ENCODE peak calls at places on chromosomes 7 and 10, in seven cellular contexts. U is cardiac muscle cell; Y is body of pancreas; V is naive thymus-derived CD4-positive, alpha-beta T cell; O is PC-3; C is neuronal stem cell; I is right cardiac atrium. N is an unnamed sample.

GRCh38 chr10:60182691-60183090 is 207.0 kb downstream of the ANK3 start:
- DNase-seq in U (peak; percentile 11), Y (no peak), V (no peak), O (peak; percentile 26), C (no peak), I (no peak), N (no peak)

GRCh38 chr7:1639578-1640175 is 30.4 kb upstream of the ELFN1 start:
- DNase-seq in U (no peak), Y (no peak), V (no peak), O (no peak), C (no peak), I (no peak), N (no peak)

GRCh38 chr10:108956149-108956548 is 967.2 kb downstream of the XPNPEP1 start:
- DNase-seq in U (no peak), Y (no peak), V (no peak), O (peak; percentile 39), C (no peak), I (no peak), N (no peak)

GRCh38 chr7:121305109-121305508 is 23.7 kb upstream of the WNT16 start:
- DNase-seq in U (peak; percentile 26), Y (no peak), V (no peak), O (no peak), C (no peak), I (no peak), N (no peak)

GRCh38 chr7:137774793-137775201 is 72.0 kb downstream of the DGKI start:
- DNase-seq in U (no peak), Y (no peak), V (no peak), O (peak; percentile 15), C (no peak), I (no peak), N (no peak)

GRCh38 chr7:39749177-39749576 is 125.8 kb downstream of the RALA start:
- DNase-seq in U (peak; percentile 23), Y (no peak), V (no peak), O (peak; percentile 14), C (no peak), I (no peak), N (no peak)

GRCh38 chr7:99399597-99399996 is 8.8 kb downstream of the PDAP1 start:
- DNase-seq in U (no peak), Y (no peak), V (no peak), O (no peak), C (no peak), I (no peak), N (no peak)

GRCh38 chr7:116834815-116835533 is 27.4 kb upstream of the CAPZA2 start:
- DNase-seq in U (peak; percentile 31), Y (peak; percentile 16), V (no peak), O (peak; percentile 67), C (no peak), I (no peak), N (no peak)

GRCh38 chr7:28407643-28408042 is 4.7 kb upstream of the CREB5 start:
- DNase-seq in U (peak; percentile 46), Y (no peak), V (no peak), O (peak; percentile 14), C (no peak), I (peak; percentile 16), N (no peak)

GRCh38 chr10:88687853-88688467 is 18.1 kb upstream of the LIPK start:
- DNase-seq in U (peak; percentile 49), Y (no peak), V (peak; percentile 7), O (no peak), C (no peak), I (no peak), N (peak; percentile 29)

GRCh38 chr7:12089951-12090756 is 120.9 kb upstream of the TMEM106B start:
- DNase-seq in U (peak; percentile 6), Y (no peak), V (no peak), O (no peak), C (no peak), I (no peak), N (no peak)

GRCh38 chr7:26534649-26535482 is 243.2 kb downstream of the SNX10 start:
- DNase-seq in U (no peak), Y (no peak), V (no peak), O (no peak), C (no peak), I (no peak), N (no peak)

GRCh38 chr10:103845983-103846382 is 9.4 kb downstream of the SH3PXD2A start:
- DNase-seq in U (no peak), Y (no peak), V (peak; percentile 41), O (no peak), C (no peak), I (peak; percentile 44), N (no peak)

GRCh38 chr10:62268027-62268398 is 631 bp downstream of the RTKN2 start:
- DNase-seq in U (no peak), Y (peak; percentile 10), V (peak; percentile 9), O (peak; percentile 60), C (no peak), I (no peak), N (peak; percentile 60)

GRCh38 chr7:148898845-148899474 is 14.9 kb upstream of the EZH2 start:
- DNase-seq in U (no peak), Y (no peak), V (no peak), O (no peak), C (no peak), I (no peak), N (no peak)

GRCh38 chr7:150811-151221 is 41.6 kb upstream of the FAM20C start:
- DNase-seq in U (peak; percentile 13), Y (no peak), V (no peak), O (no peak), C (no peak), I (no peak), N (peak; percentile 45)

GRCh38 chr7:134414109-134414508 is 44.8 kb downstream of the AKR1B1 start:
- DNase-seq in U (no peak), Y (no peak), V (no peak), O (no peak), C (no peak), I (no peak), N (no peak)

GRCh38 chr10:28806951-28807759 is 129.8 kb downstream of the BAMBI start:
- DNase-seq in U (peak; percentile 71), Y (no peak), V (no peak), O (no peak), C (no peak), I (no peak), N (no peak)

GRCh38 chr10:14327535-14327934 is 3.2 kb downstream of the FRMD4A start:
- DNase-seq in U (no peak), Y (no peak), V (no peak), O (no peak), C (no peak), I (no peak), N (no peak)

GRCh38 chr7:140641532-140642191 is 1.0 kb upstream of the DENND2A start:
- DNase-seq in U (no peak), Y (no peak), V (no peak), O (no peak), C (no peak), I (no peak), N (no peak)

GRCh38 chr7:37495574-37496184 is 47.0 kb upstream of the ELMO1 start:
- DNase-seq in U (peak; percentile 74), Y (no peak), V (peak; percentile 28), O (peak; percentile 39), C (no peak), I (no peak), N (peak; percentile 13)

GRCh38 chr7:100975391-100975821 is 6.0 kb downstream of the MUC12 start:
- DNase-seq in U (no peak), Y (no peak), V (no peak), O (no peak), C (no peak), I (no peak), N (peak; percentile 43)

GRCh38 chr7:51238981-51239495 is 77.6 kb downstream of the COBL start:
- DNase-seq in U (no peak), Y (no peak), V (no peak), O (no peak), C (no peak), I (no peak), N (peak; percentile 63)

GRCh38 chr10:97627731-97628130 is 5.6 kb downstream of the MORN4 start:
- DNase-seq in U (no peak), Y (no peak), V (no peak), O (no peak), C (no peak), I (no peak), N (no peak)

GRCh38 chr7:1357601-1358271 is 101.5 kb downstream of the MICALL2 start:
- DNase-seq in U (peak; percentile 20), Y (no peak), V (no peak), O (no peak), C (no peak), I (no peak), N (no peak)

DNA sequence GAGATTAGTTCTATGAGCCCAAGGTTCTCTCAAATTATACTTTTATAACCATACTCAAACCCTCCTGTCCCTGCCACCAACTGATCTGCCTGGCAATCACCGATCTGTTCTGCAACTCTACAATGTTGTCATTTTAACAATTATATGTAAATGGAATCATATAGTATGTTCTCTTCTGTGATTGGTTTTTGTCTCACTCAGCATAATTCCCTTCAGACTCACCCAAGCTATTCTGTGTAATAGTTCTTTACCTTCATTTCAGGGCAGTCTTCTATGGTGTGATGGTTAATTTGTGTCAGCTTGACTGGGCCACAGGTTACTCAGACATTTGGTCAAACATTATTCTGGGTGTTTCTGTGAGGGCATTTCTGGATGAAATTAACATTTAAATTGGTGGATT is 181.9 kb upstream of the CXCL12 start:
- DNase-seq in U (no peak), Y (no peak), V (no peak), O (no peak), C (no peak), I (no peak), N (no peak)
- H3K4me1 ChIP-seq in U (no peaks in the 10 kb centered on the region), Y (no peaks in the 10 kb centered on the region), V (no peaks in the 10 kb centered on the region), O (no peaks in the 10 kb centered on the region), C (no peaks in the 10 kb centered on the region), I (no peaks in the 10 kb centered on the region), N (no peaks in the 10 kb centered on the region)

GRCh38 chr10:44976352-44977198 is 2.0 kb downstream of the DEPP1 start:
- DNase-seq in U (peak; percentile 55), Y (peak; percentile 50), V (no peak), O (no peak), C (no peak), I (no peak), N (no peak)
- H3K4me3 ChIP-seq in U (no peak overlapping the region), Y (peak overlapping the region; percentile 71), V (no peak overlapping the region), O (no peak overlapping the region), C (no peak overlapping the region), I (peak overlapping the region; percentile 75), N (no peak overlapping the region)

GRCh38 chr10:113019096-113019495 is 69.0 kb downstream of the TCF7L2 start:
- DNase-seq in U (no peak), Y (no peak), V (no peak), O (no peak), C (peak; percentile 51), I (no peak), N (no peak)

GRCh38 chr10:113015201-113015600 is 65.2 kb downstream of the TCF7L2 start:
- DNase-seq in U (no peak), Y (no peak), V (no peak), O (no peak), C (no peak), I (no peak), N (no peak)

GRCh38 chr10:113019692-113020424 is 69.8 kb downstream of the TCF7L2 start:
- DNase-seq in U (no peak), Y (no peak), V (no peak), O (no peak), C (peak; percentile 80), I (no peak), N (peak; percentile 74)

GRCh38 chr10:113018034-113018433 is 68.0 kb downstream of the TCF7L2 start:
- DNase-seq in U (no peak), Y (no peak), V (no peak), O (no peak), C (no peak), I (no peak), N (no peak)

GRCh38 chr10:113017375-113017774 is 67.3 kb downstream of the TCF7L2 start:
- DNase-seq in U (no peak), Y (no peak), V (no peak), O (no peak), C (no peak), I (peak; percentile 29), N (no peak)
- H3K4me1 ChIP-seq in U (peaks cover 34% of the 10 kb centered on the region), Y (peaks cover 51% of the 10 kb centered on the region), V (no peaks in the 10 kb centered on the region), O (no peaks in the 10 kb centered on the region), C (peaks cover 22% of the 10 kb centered on the region), I (peaks cover 13% of the 10 kb centered on the region), N (peaks cover 33% of the 10 kb centered on the region)

GRCh38 chr10:9274206-9274755 is 1219.8 kb downstream of the GATA3 start:
- DNase-seq in U (no peak), Y (no peak), V (no peak), O (no peak), C (no peak), I (no peak), N (no peak)
- H3K4me3 ChIP-seq in U (no peak overlapping the region), Y (no peak overlapping the region), V (no peak overlapping the region), O (no peak overlapping the region), C (no peak overlapping the region), I (no peak overlapping the region), N (no peak overlapping the region)